ENCODE peak calls at places on chromosomes 16 and 17, in nine cellular contexts. Q, A, I, L, K, G, W, T and Z are unnamed samples.

GRCh38 chr17:50551433-50551815 is 4.5 kb downstream of the SPATA20 start:
- DNase-seq in Q (no peak), A (no peak), I (no peak), L (no peak), K (no peak), G (no peak), W (no peak), T (no peak), Z (no peak)

GRCh38 chr17:38401459-38401858 is 26.8 kb upstream of the ARHGAP23 start:
- DNase-seq in Q (no peak), A (no peak), I (no peak), L (no peak), K (no peak), G (no peak), W (no peak), T (no peak), Z (no peak)

GRCh38 chr17:9934354-9934753 is 29.3 kb upstream of the RCVRN start:
- DNase-seq in Q (no peak), A (no peak), I (no peak), L (no peak), K (no peak), G (no peak), W (no peak), T (no peak), Z (no peak)

GRCh38 chr17:64160378-64160777 is 30.4 kb upstream of the ERN1 start:
- DNase-seq in Q (no peak), A (no peak), I (no peak), L (no peak), K (no peak), G (no peak), W (no peak), T (no peak), Z (no peak)

GRCh38 chr17:10070690-10071089 is 127.7 kb downstream of the GAS7 start:
- DNase-seq in Q (no peak), A (no peak), I (no peak), L (no peak), K (no peak), G (no peak), W (no peak), T (no peak), Z (no peak)

GRCh38 chr16:66692341-66692740 is 4.2 kb downstream of the CMTM4 start:
- DNase-seq in Q (peak), A (no peak), I (no peak), L (no peak), K (no peak), G (no peak), W (no peak), T (no peak), Z (no peak)

GRCh38 chr17:83032781-83033180 is 46.6 kb upstream of the METRNL start:
- DNase-seq in Q (no peak), A (no peak), I (no peak), L (no peak), K (no peak), G (no peak), W (no peak), T (no peak), Z (no peak)

GRCh38 chr16:60200161-60200560 is 1466.0 kb upstream of the GOT2 start:
- DNase-seq in Q (no peak), A (no peak), I (no peak), L (no peak), K (no peak), G (no peak), W (no peak), T (no peak), Z (no peak)

GRCh38 chr16:12529582-12529981 is 274.1 kb downstream of the CPPED1 start:
- DNase-seq in Q (peak), A (no peak), I (no peak), L (no peak), K (no peak), G (no peak), W (no peak), T (no peak), Z (no peak)

GRCh38 chr16:66516808-66517585 is 32.9 kb downstream of the TK2 start:
- DNase-seq in Q (peak), A (peak), I (peak), L (peak), K (peak), G (peak), W (peak), T (peak), Z (peak)

GRCh38 chr17:49110504-49110903 is 22.1 kb upstream of the B4GALNT2 start:
- DNase-seq in Q (peak), A (peak), I (no peak), L (no peak), K (no peak), G (no peak), W (no peak), T (no peak), Z (no peak)

GRCh38 chr16:17417740-17418139 is 53.0 kb downstream of the XYLT1 start:
- DNase-seq in Q (no peak), A (no peak), I (no peak), L (no peak), K (no peak), G (no peak), W (no peak), T (no peak), Z (no peak)

GRCh38 chr17:52828621-52829020 is 670.1 kb upstream of the CA10 start:
- DNase-seq in Q (peak), A (no peak), I (no peak), L (no peak), K (no peak), G (no peak), W (no peak), T (no peak), Z (no peak)

GRCh38 chr17:46179375-46179999 is 13.7 kb downstream of the KANSL1 start:
- DNase-seq in Q (no peak), A (no peak), I (no peak), L (no peak), K (no peak), G (no peak), W (no peak), T (no peak), Z (no peak)

GRCh38 chr17:37392024-37392590 is 14.5 kb downstream of the ACACA start:
- DNase-seq in Q (peak), A (peak), I (no peak), L (no peak), K (no peak), G (no peak), W (no peak), T (no peak), Z (peak)

GRCh38 chr17:339193-340061 is 13.2 kb downstream of the RPH3AL start:
- DNase-seq in Q (no peak), A (no peak), I (no peak), L (no peak), K (no peak), G (no peak), W (no peak), T (no peak), Z (no peak)

GRCh38 chr17:66724581-66725341 is 110.2 kb upstream of the CACNG5 start:
- DNase-seq in Q (no peak), A (no peak), I (no peak), L (no peak), K (no peak), G (no peak), W (no peak), T (no peak), Z (no peak)

GRCh38 chr16:67186550-67186950 is 2.8 kb upstream of the MATCAP1 start:
- DNase-seq in Q (peak), A (no peak), I (no peak), L (no peak), K (no peak), G (no peak), W (no peak), T (no peak), Z (no peak)

GRCh38 chr16:11916524-11917285 is 949 bp upstream of the GSPT1 start:
- DNase-seq in Q (peak), A (peak), I (no peak), L (no peak), K (no peak), G (no peak), W (no peak), T (no peak), Z (no peak)

GRCh38 chr17:6161456-6161855 is 91.3 kb downstream of the WSCD1 start:
- DNase-seq in Q (no peak), A (no peak), I (no peak), L (no peak), K (no peak), G (no peak), W (no peak), T (no peak), Z (no peak)

GRCh38 chr16:72256398-72257048 is 84.6 kb upstream of the PMFBP1 start:
- DNase-seq in Q (no peak), A (no peak), I (no peak), L (no peak), K (no peak), G (no peak), W (no peak), T (no peak), Z (no peak)